ENCODE peak calls at places on chromosomes 2 and 18, in five cellular contexts. M is cardiac fibroblast, N is heart right ventricle, V is kidney epithelial cell, J is foreskin fibroblast. F is an unnamed sample.

GRCh38 chr2:42881732-42882131 is 89.3 kb upstream of the HAAO start:
- DNase-seq in M (no peak), N (no peak), V (no peak), J (peak), F (no peak)

GRCh38 chr18:34848695-34849094 is 138.6 kb downstream of the DTNA start:
- DNase-seq in M (no peak), N (no peak), V (no peak), J (peak), F (no peak)

GRCh38 chr18:48913201-48913600 is 37.6 kb downstream of the SMAD7 start:
- DNase-seq in M (no peak), N (no peak), V (no peak), J (no peak), F (peak)

GRCh38 chr2:225002039-225002655 is 40.1 kb downstream of the DOCK10 start:
- DNase-seq in M (peak), N (peak), V (no peak), J (peak), F (no peak)

GRCh38 chr2:22261165-22261564 is 1123.8 kb upstream of the KLHL29 start:
- DNase-seq in M (no peak), N (no peak), V (no peak), J (no peak), F (no peak)

GRCh38 chr2:19256239-19256638 is 102.2 kb downstream of the OSR1 start:
- DNase-seq in M (peak), N (no peak), V (peak), J (peak), F (no peak)

GRCh38 chr2:121638333-121638732 is 10.9 kb downstream of the CLASP1 start:
- DNase-seq in M (peak), N (no peak), V (no peak), J (peak), F (no peak)

GRCh38 chr2:118810766-118811165 is 36.7 kb downstream of the EN1 start:
- DNase-seq in M (no peak), N (no peak), V (no peak), J (no peak), F (no peak)

GRCh38 chr2:53945538-53945937 is 25.3 kb downstream of the PSME4 start:
- DNase-seq in M (no peak), N (no peak), V (no peak), J (no peak), F (no peak)

GRCh38 chr2:71358931-71359671 is 27.5 kb downstream of the ZNF638 start:
- DNase-seq in M (peak), N (no peak), V (peak), J (peak), F (no peak)

GRCh38 chr2:13681936-13682335 is 950.6 kb upstream of the LRATD1 start:
- DNase-seq in M (no peak), N (no peak), V (no peak), J (peak), F (no peak)

GRCh38 chr2:33069894-33070651 is 123.3 kb downstream of the LTBP1 start:
- DNase-seq in M (peak), N (no peak), V (peak), J (peak), F (peak)

GRCh38 chr2:144479138-144479537 is 40.8 kb downstream of the ZEB2 start:
- DNase-seq in M (peak), N (no peak), V (peak), J (peak), F (no peak)

GRCh38 chr2:173149491-173149890 is 73.8 kb downstream of the MAP3K20 start:
- DNase-seq in M (no peak), N (no peak), V (no peak), J (peak), F (no peak)

GRCh38 chr2:240163056-240163714 is 22.7 kb upstream of the OTOS start:
- DNase-seq in M (no peak), N (no peak), V (no peak), J (no peak), F (no peak)

GRCh38 chr2:47724221-47724981 is 58.5 kb upstream of the MSH6 start:
- DNase-seq in M (no peak), N (no peak), V (peak), J (no peak), F (no peak)

GRCh38 chr2:240734756-240735155 is 43.1 kb downstream of the AQP12A start:
- DNase-seq in M (no peak), N (no peak), V (no peak), J (no peak), F (no peak)

GRCh38 chr2:236498369-236498768 is 71.3 kb upstream of the ACKR3 start:
- DNase-seq in M (peak), N (peak), V (peak), J (no peak), F (no peak)

GRCh38 chr2:123908522-123908921 is 116.6 kb upstream of the CNTNAP5 start:
- DNase-seq in M (no peak), N (no peak), V (no peak), J (no peak), F (no peak)

GRCh38 chr2:46493241-46493970 is 14.0 kb downstream of the TMEM247 start:
- DNase-seq in M (peak), N (no peak), V (no peak), J (peak), F (no peak)

GRCh38 chr2:179031731-179032408 is 18.1 kb downstream of the CCDC141 start:
- DNase-seq in M (no peak), N (no peak), V (no peak), J (peak), F (no peak)

GRCh38 chr2:114083717-114084387 is 194.0 kb downstream of the ACTR3 start:
- DNase-seq in M (no peak), N (no peak), V (no peak), J (no peak), F (no peak)

GRCh38 chr2:143001521-143001920 is 124.1 kb downstream of the KYNU start:
- DNase-seq in M (no peak), N (no peak), V (no peak), J (no peak), F (no peak)

GRCh38 chr18:9380571-9381390 is 46.2 kb downstream of the TWSG1 start:
- DNase-seq in M (peak), N (no peak), V (no peak), J (peak), F (no peak)

GRCh38 chr2:112003585-112003984 is 51.5 kb upstream of the TMEM87B start:
- DNase-seq in M (no peak), N (no peak), V (no peak), J (no peak), F (no peak)

GRCh38 chr2:98771771-98772521 is 41.0 kb upstream of the MGAT4A start:
- DNase-seq in M (peak), N (no peak), V (no peak), J (no peak), F (no peak)

GRCh38 chr2:98773169-98773568 is 42.2 kb upstream of the MGAT4A start:
- DNase-seq in M (no peak), N (no peak), V (no peak), J (no peak), F (no peak)

GRCh38 chr2:98769784-98770183 is 38.9 kb upstream of the MGAT4A start:
- DNase-seq in M (no peak), N (no peak), V (no peak), J (no peak), F (no peak)

GRCh38 chr2:98772531-98772930 is 41.6 kb upstream of the MGAT4A start:
- DNase-seq in M (peak), N (no peak), V (no peak), J (no peak), F (no peak)

GRCh38 chr2:98771264-98771663 is 40.3 kb upstream of the MGAT4A start:
- DNase-seq in M (no peak), N (no peak), V (no peak), J (no peak), F (no peak)
- H3K4me3 ChIP-seq in M (no peak), N (no peak), V (no peak), J (no peak), F (no peak)

GRCh38 chr2:234257859-234258561 is 207.5 kb downstream of the SPP2 start:
- DNase-seq in M (peak), N (peak), V (peak), J (peak), F (no peak)
- TF ChIP-seq CTCF in M (peak), N (no peak), V (peak), J (peak), F (no peak)

GRCh38 chr18:75160315-75160714 is 48.6 kb downstream of the PTGR3 start:
- DNase-seq in M (peak), N (no peak), V (no peak), J (peak), F (peak)
- H3K4me3 ChIP-seq in M (no peak), N (peak), V (no peak), J (peak), F (peak)

DNA sequence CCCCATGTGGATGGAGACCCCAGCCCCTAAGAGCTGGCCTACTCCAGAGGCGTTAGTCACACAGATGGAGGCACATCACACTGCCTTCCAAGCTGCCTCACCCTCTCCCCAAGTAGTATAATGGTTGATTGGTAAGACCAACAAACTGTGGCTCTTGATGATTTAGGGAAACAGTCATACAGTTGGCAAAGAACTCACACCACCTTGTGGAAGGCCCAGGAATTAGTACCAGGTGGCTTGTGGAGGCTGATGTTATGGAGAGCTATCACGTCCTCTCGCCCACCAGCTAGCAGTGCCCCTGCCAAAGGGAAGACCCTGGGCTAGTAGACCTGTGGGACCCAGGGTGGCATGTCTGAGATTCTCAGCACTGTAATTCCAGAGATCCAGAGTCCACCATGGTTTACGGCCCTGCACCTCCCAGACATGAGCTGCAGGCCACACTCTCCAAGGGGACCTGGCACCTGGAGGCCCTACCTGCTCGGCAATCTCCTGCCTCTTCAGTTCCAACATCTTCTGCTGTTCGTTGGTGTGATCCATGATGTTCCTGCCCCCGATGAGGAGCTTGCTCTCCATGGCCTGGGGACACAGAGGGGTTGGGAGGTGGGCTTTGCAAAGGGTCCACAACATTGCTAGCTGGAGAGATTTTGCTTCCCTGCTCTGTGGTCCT is 26.3 kb downstream of the KIF3C start:
- DNase-seq in M (no peak), N (no peak), V (no peak), J (no peak), F (no peak)
- TF ChIP-seq CTCF in M (no peak), N (no peak), V (no peak), J (peak), F (no peak)

GRCh38 chr2:102736607-102737409 is 25.0 kb upstream of the TMEM182 start:
- DNase-seq in M (peak), N (peak), V (no peak), J (peak), F (no peak)

GRCh38 chr2:102736174-102736606 is 25.6 kb upstream of the TMEM182 start:
- DNase-seq in M (peak), N (peak), V (no peak), J (peak), F (no peak)

GRCh38 chr2:102737435-102737834 is 24.4 kb upstream of the TMEM182 start:
- DNase-seq in M (no peak), N (no peak), V (no peak), J (no peak), F (no peak)

GRCh38 chr2:102735431-102736130 is 26.2 kb upstream of the TMEM182 start:
- DNase-seq in M (peak), N (no peak), V (no peak), J (peak), F (no peak)
- H3K4me3 ChIP-seq in M (peak), N (peak), V (peak), J (peak), F (peak)